ENCODE peak calls at places on chromosomes 16 and 17, in seven cellular contexts. One of them, this sample, is unnamed.

GRCh38 chr16:21973945-21974344 is 20.8 kb downstream of the UQCRC2 start:
- DNase-seq in heart right ventricle: no peak
- DNase-seq in uterus: no peak
- DNase-seq in left ventricle myocardium inferior: no peak
- DNase-seq in PC-3: no peak
- DNase-seq in dorsolateral prefrontal cortex: no peak
- DNase-seq in WERI-Rb-1: no peak
- DNase-seq in this sample: no peak

GRCh38 chr16:4614571-4615388 is at the start of gene UBALD1:
- DNase-seq in heart right ventricle: peak
- DNase-seq in uterus: peak
- DNase-seq in left ventricle myocardium inferior: peak
- DNase-seq in PC-3: peak
- DNase-seq in dorsolateral prefrontal cortex: peak
- DNase-seq in WERI-Rb-1: peak
- DNase-seq in this sample: peak

GRCh38 chr16:31472559-31473203 is 729 bp downstream of the TGFB1I1 start:
- DNase-seq in heart right ventricle: peak
- DNase-seq in uterus: peak
- DNase-seq in left ventricle myocardium inferior: peak
- DNase-seq in PC-3: peak
- DNase-seq in dorsolateral prefrontal cortex: no peak
- DNase-seq in WERI-Rb-1: peak
- DNase-seq in this sample: peak

GRCh38 chr17:42675984-42676423 is 790 bp downstream of the PLEKHH3 start:
- DNase-seq in heart right ventricle: peak
- DNase-seq in uterus: peak
- DNase-seq in left ventricle myocardium inferior: peak
- DNase-seq in PC-3: peak
- DNase-seq in dorsolateral prefrontal cortex: no peak
- DNase-seq in WERI-Rb-1: peak
- DNase-seq in this sample: no peak

GRCh38 chr17:13702266-13702665 is 100.5 kb upstream of the HS3ST3A1 start:
- DNase-seq in heart right ventricle: no peak
- DNase-seq in uterus: no peak
- DNase-seq in left ventricle myocardium inferior: no peak
- DNase-seq in PC-3: peak
- DNase-seq in dorsolateral prefrontal cortex: no peak
- DNase-seq in WERI-Rb-1: no peak
- DNase-seq in this sample: no peak

GRCh38 chr17:17080781-17081180 is 38.5 kb downstream of the MPRIP start:
- DNase-seq in heart right ventricle: no peak
- DNase-seq in uterus: peak
- DNase-seq in left ventricle myocardium inferior: no peak
- DNase-seq in PC-3: no peak
- DNase-seq in dorsolateral prefrontal cortex: no peak
- DNase-seq in WERI-Rb-1: no peak
- DNase-seq in this sample: no peak

GRCh38 chr16:28202147-28202746 is 9.5 kb downstream of the XPO6 start:
- DNase-seq in heart right ventricle: no peak
- DNase-seq in uterus: no peak
- DNase-seq in left ventricle myocardium inferior: no peak
- DNase-seq in PC-3: no peak
- DNase-seq in dorsolateral prefrontal cortex: no peak
- DNase-seq in WERI-Rb-1: no peak
- DNase-seq in this sample: no peak

GRCh38 chr16:72722552-72722951 is 325.4 kb downstream of the ZFHX3 start:
- DNase-seq in heart right ventricle: no peak
- DNase-seq in uterus: no peak
- DNase-seq in left ventricle myocardium inferior: no peak
- DNase-seq in PC-3: no peak
- DNase-seq in dorsolateral prefrontal cortex: no peak
- DNase-seq in WERI-Rb-1: no peak
- DNase-seq in this sample: no peak

GRCh38 chr17:56000411-56000810 is 152.9 kb upstream of the ANKFN1 start:
- DNase-seq in heart right ventricle: no peak
- DNase-seq in uterus: no peak
- DNase-seq in left ventricle myocardium inferior: no peak
- DNase-seq in PC-3: no peak
- DNase-seq in dorsolateral prefrontal cortex: no peak
- DNase-seq in WERI-Rb-1: no peak
- DNase-seq in this sample: no peak

GRCh38 chr17:14058051-14058450 is 11.3 kb upstream of the COX10 start:
- DNase-seq in heart right ventricle: no peak
- DNase-seq in uterus: no peak
- DNase-seq in left ventricle myocardium inferior: no peak
- DNase-seq in PC-3: no peak
- DNase-seq in dorsolateral prefrontal cortex: no peak
- DNase-seq in WERI-Rb-1: no peak
- DNase-seq in this sample: no peak

GRCh38 chr17:60628252-60628889 is 28.4 kb downstream of the PPM1D start:
- DNase-seq in heart right ventricle: no peak
- DNase-seq in uterus: no peak
- DNase-seq in left ventricle myocardium inferior: no peak
- DNase-seq in PC-3: no peak
- DNase-seq in dorsolateral prefrontal cortex: no peak
- DNase-seq in WERI-Rb-1: no peak
- DNase-seq in this sample: no peak

GRCh38 chr16:75218256-75219076 is at the start of gene CTRB1:
- DNase-seq in heart right ventricle: no peak
- DNase-seq in uterus: no peak
- DNase-seq in left ventricle myocardium inferior: no peak
- DNase-seq in PC-3: no peak
- DNase-seq in dorsolateral prefrontal cortex: peak
- DNase-seq in WERI-Rb-1: no peak
- DNase-seq in this sample: no peak

GRCh38 chr17:58534901-58535421 is 20.5 kb upstream of the MTMR4 start:
- DNase-seq in heart right ventricle: no peak
- DNase-seq in uterus: no peak
- DNase-seq in left ventricle myocardium inferior: peak
- DNase-seq in PC-3: peak
- DNase-seq in dorsolateral prefrontal cortex: no peak
- DNase-seq in WERI-Rb-1: no peak
- DNase-seq in this sample: peak

GRCh38 chr17:74212262-74212912 is 984 bp upstream of the TTYH2 start:
- DNase-seq in heart right ventricle: no peak
- DNase-seq in uterus: peak
- DNase-seq in left ventricle myocardium inferior: peak
- DNase-seq in PC-3: peak
- DNase-seq in dorsolateral prefrontal cortex: no peak
- DNase-seq in WERI-Rb-1: no peak
- DNase-seq in this sample: peak

GRCh38 chr17:30314474-30314873 is 19.4 kb downstream of the TMIGD1 start:
- DNase-seq in heart right ventricle: no peak
- DNase-seq in uterus: no peak
- DNase-seq in left ventricle myocardium inferior: no peak
- DNase-seq in PC-3: no peak
- DNase-seq in dorsolateral prefrontal cortex: no peak
- DNase-seq in WERI-Rb-1: no peak
- DNase-seq in this sample: no peak

GRCh38 chr16:67560827-67561342 is 1.4 kb upstream of the CTCF start:
- DNase-seq in heart right ventricle: no peak
- DNase-seq in uterus: no peak
- DNase-seq in left ventricle myocardium inferior: no peak
- DNase-seq in PC-3: peak
- DNase-seq in dorsolateral prefrontal cortex: no peak
- DNase-seq in WERI-Rb-1: no peak
- DNase-seq in this sample: no peak

GRCh38 chr17:3551189-3551588 is 6.4 kb downstream of the TRPV3 start:
- DNase-seq in heart right ventricle: no peak
- DNase-seq in uterus: no peak
- DNase-seq in left ventricle myocardium inferior: no peak
- DNase-seq in PC-3: no peak
- DNase-seq in dorsolateral prefrontal cortex: no peak
- DNase-seq in WERI-Rb-1: no peak
- DNase-seq in this sample: no peak

GRCh38 chr16:56869513-56870270 is 4.7 kb downstream of the SLC12A3 start:
- DNase-seq in heart right ventricle: no peak
- DNase-seq in uterus: no peak
- DNase-seq in left ventricle myocardium inferior: no peak
- DNase-seq in PC-3: peak
- DNase-seq in dorsolateral prefrontal cortex: no peak
- DNase-seq in WERI-Rb-1: peak
- DNase-seq in this sample: no peak

GRCh38 chr16:66961065-66961744 is at the start of gene CES3:
- DNase-seq in heart right ventricle: no peak
- DNase-seq in uterus: no peak
- DNase-seq in left ventricle myocardium inferior: peak
- DNase-seq in PC-3: peak
- DNase-seq in dorsolateral prefrontal cortex: peak
- DNase-seq in WERI-Rb-1: peak
- DNase-seq in this sample: peak

GRCh38 chr17:13728751-13729150 is 127.0 kb upstream of the HS3ST3A1 start:
- DNase-seq in heart right ventricle: no peak
- DNase-seq in uterus: no peak
- DNase-seq in left ventricle myocardium inferior: no peak
- DNase-seq in PC-3: peak
- DNase-seq in dorsolateral prefrontal cortex: no peak
- DNase-seq in WERI-Rb-1: no peak
- DNase-seq in this sample: peak

GRCh38 chr17:57257911-57258885 is 1.9 kb downstream of the MSI2 start:
- DNase-seq in heart right ventricle: no peak
- DNase-seq in uterus: no peak
- DNase-seq in left ventricle myocardium inferior: no peak
- DNase-seq in PC-3: peak
- DNase-seq in dorsolateral prefrontal cortex: no peak
- DNase-seq in WERI-Rb-1: peak
- DNase-seq in this sample: no peak

GRCh38 chr17:82330322-82331239 is 3.0 kb downstream of the SECTM1 start:
- DNase-seq in heart right ventricle: no peak
- DNase-seq in uterus: no peak
- DNase-seq in left ventricle myocardium inferior: no peak
- DNase-seq in PC-3: peak
- DNase-seq in dorsolateral prefrontal cortex: no peak
- DNase-seq in WERI-Rb-1: peak
- DNase-seq in this sample: peak

GRCh38 chr17:83032781-83033180 is 46.6 kb upstream of the METRNL start:
- DNase-seq in heart right ventricle: no peak
- DNase-seq in uterus: peak
- DNase-seq in left ventricle myocardium inferior: no peak
- DNase-seq in PC-3: no peak
- DNase-seq in dorsolateral prefrontal cortex: no peak
- DNase-seq in WERI-Rb-1: no peak
- DNase-seq in this sample: no peak

GRCh38 chr17:43928606-43929005 is 13.7 kb downstream of the PPY start:
- DNase-seq in heart right ventricle: no peak
- DNase-seq in uterus: no peak
- DNase-seq in left ventricle myocardium inferior: no peak
- DNase-seq in PC-3: no peak
- DNase-seq in dorsolateral prefrontal cortex: no peak
- DNase-seq in WERI-Rb-1: no peak
- DNase-seq in this sample: no peak
- TF ChIP-seq CTCF in heart right ventricle: no peak
- TF ChIP-seq CTCF in uterus: no peak
- TF ChIP-seq CTCF in left ventricle myocardium inferior: no peak
- TF ChIP-seq CTCF in PC-3: no peak
- TF ChIP-seq CTCF in dorsolateral prefrontal cortex: no peak
- TF ChIP-seq CTCF in WERI-Rb-1: no peak
- TF ChIP-seq CTCF in this sample: no peak

DNA sequence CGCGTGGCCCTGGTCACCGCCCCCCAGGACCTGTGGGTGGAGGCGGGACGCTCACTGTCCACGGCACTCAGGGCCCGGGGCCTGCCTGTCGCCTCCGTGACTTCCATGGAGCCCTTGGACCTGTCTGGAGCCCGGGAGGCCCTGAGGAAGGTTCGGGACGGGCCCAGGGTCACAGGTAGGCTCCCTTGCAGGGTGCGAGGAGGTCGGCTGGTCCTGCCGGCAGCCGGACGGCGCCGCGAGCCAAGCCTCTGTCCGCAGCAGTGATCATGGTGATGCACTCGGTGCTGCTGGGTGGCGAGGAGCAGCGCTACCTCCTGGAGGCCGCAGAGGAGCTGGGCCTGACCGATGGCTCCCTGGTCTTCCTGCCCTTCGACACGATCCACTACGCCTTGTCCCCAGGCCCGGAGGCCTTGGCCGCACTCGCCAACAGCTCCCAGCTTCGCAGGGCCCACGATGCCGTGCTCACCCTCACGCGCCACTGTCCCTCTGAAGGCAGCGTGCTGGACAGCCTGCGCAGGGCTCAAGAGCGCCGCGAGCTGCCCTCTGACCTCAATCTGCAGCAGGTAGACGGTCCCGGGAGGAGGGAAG is 1.3 kb downstream of the GUCY2D start:
- DNase-seq in heart right ventricle: no peak
- DNase-seq in uterus: no peak
- DNase-seq in left ventricle myocardium inferior: no peak
- DNase-seq in PC-3: no peak
- DNase-seq in dorsolateral prefrontal cortex: no peak
- DNase-seq in WERI-Rb-1: no peak
- DNase-seq in this sample: no peak
- TF ChIP-seq CTCF in heart right ventricle: no peak
- TF ChIP-seq CTCF in uterus: no peak
- TF ChIP-seq CTCF in left ventricle myocardium inferior: no peak
- TF ChIP-seq CTCF in PC-3: no peak
- TF ChIP-seq CTCF in dorsolateral prefrontal cortex: no peak
- TF ChIP-seq CTCF in WERI-Rb-1: no peak
- TF ChIP-seq CTCF in this sample: no peak

GRCh38 chr16:88925540-88925887 is 51.5 kb downstream of the CBFA2T3 start:
- DNase-seq in heart right ventricle: no peak
- DNase-seq in uterus: no peak
- DNase-seq in left ventricle myocardium inferior: no peak
- DNase-seq in PC-3: no peak
- DNase-seq in dorsolateral prefrontal cortex: no peak
- DNase-seq in WERI-Rb-1: no peak
- DNase-seq in this sample: no peak
- TF ChIP-seq CTCF in heart right ventricle: no peak
- TF ChIP-seq CTCF in uterus: no peak
- TF ChIP-seq CTCF in left ventricle myocardium inferior: no peak
- TF ChIP-seq CTCF in PC-3: no peak
- TF ChIP-seq CTCF in dorsolateral prefrontal cortex: no peak
- TF ChIP-seq CTCF in WERI-Rb-1: no peak
- TF ChIP-seq CTCF in this sample: no peak

DNA sequence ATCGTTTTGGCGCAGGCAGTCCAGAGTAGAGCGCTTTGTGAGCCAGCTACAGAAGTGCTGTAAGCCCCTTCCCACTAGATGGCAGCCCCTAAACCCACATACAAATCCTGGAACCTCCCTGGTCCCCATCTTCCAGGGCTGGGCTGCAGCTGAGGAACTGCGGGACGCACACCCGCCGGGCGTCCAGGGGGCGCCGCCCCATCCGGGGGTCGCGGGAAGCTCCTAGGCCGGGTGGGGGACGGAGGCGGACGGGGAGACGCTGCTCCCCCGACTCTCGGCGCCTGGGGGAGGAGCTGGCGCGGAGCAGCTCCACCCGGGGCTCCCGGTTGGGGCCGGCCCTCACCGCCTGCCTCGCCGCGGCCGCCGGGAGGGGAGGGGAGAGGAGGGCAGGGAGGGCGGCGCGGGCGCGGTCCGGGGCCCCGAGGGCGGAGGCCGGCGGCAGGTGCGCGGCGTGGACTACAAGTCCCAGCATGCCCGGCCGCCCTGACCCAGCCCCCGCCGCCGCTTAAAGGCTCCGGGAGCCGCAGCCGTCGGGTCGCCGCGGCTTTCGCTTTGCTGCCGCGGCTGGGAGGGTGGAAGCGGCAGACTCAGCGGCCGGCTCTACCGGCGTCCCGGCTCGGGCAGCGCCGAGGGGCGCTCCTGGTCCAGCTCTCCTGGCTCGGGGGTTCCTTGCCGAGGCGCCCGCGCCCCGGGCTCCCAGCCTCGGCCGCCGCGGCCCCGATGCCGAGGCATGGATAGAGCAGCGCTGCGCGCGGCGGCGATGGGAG is at the start of gene KSR1:
- DNase-seq in heart right ventricle: peak
- DNase-seq in uterus: peak
- DNase-seq in left ventricle myocardium inferior: peak
- DNase-seq in PC-3: peak
- DNase-seq in dorsolateral prefrontal cortex: peak
- DNase-seq in WERI-Rb-1: peak
- DNase-seq in this sample: peak
- TF ChIP-seq CTCF in heart right ventricle: peak
- TF ChIP-seq CTCF in uterus: peak
- TF ChIP-seq CTCF in left ventricle myocardium inferior: peak
- TF ChIP-seq CTCF in PC-3: peak
- TF ChIP-seq CTCF in dorsolateral prefrontal cortex: peak
- TF ChIP-seq CTCF in WERI-Rb-1: peak
- TF ChIP-seq CTCF in this sample: peak

This sample was measured in RWPE1.